ENCODE peak calls at places on chromosomes 6 and 20, in ten cellular contexts. F is tibial artery, Z is SJSA1, G is NT2/D1, Q is brain microvascular endothelial cell, N is BJ, D is esophagus squamous epithelium, A is body of pancreas, C is pancreas, T is mucosa of descending colon. V is an unnamed sample.
A peak's percentile ranks its signal among the peaks of the same experiment; 100 is the strongest.

GRCh38 chr6:4936681-4937041 is 67.2 kb downstream of the RPP40 start:
- DNase-seq in T (peak; percentile 33), D (no peak), F (no peak), N (no peak), Z (no peak), G (no peak), A (peak; percentile 38), Q (peak; percentile 39), C (no peak), V (no peak)

GRCh38 chr6:13624871-13625288 is 9.7 kb downstream of the NOL7 start:
- DNase-seq in Z (no peak), Q (peak; percentile 27), F (no peak), G (peak; percentile 44), T (peak; percentile 29), N (no peak), C (no peak), D (no peak), A (peak; percentile 9), V (no peak)

GRCh38 chr6:143286280-143286795 is 164.2 kb downstream of the ADAT2 start:
- DNase-seq in D (no peak), G (no peak), A (no peak), T (no peak), C (no peak), Z (peak; percentile 58), Q (peak; percentile 4), F (no peak), N (no peak), V (no peak)

GRCh38 chr6:101110814-101111213 is 229.7 kb upstream of the ASCC3 start:
- DNase-seq in Q (no peak), A (no peak), T (no peak), Z (no peak), D (no peak), C (no peak), F (no peak), G (no peak), N (no peak), V (no peak)

GRCh38 chr20:37414133-37414532 is 68.2 kb downstream of the SRC start:
- DNase-seq in F (no peak), T (no peak), A (no peak), Z (no peak), D (no peak), N (no peak), C (no peak), G (no peak), Q (no peak), V (no peak)

GRCh38 chr20:19995220-19995863 is 21.8 kb upstream of the NAA20 start:
- DNase-seq in C (no peak), A (peak; percentile 62), Q (no peak), T (peak; percentile 52), G (no peak), F (no peak), Z (peak; percentile 60), N (no peak), D (no peak), V (no peak)

GRCh38 chr6:69729870-69730449 is 66.8 kb downstream of the LMBRD1 start:
- DNase-seq in A (no peak), C (no peak), N (no peak), G (no peak), Q (no peak), D (no peak), Z (no peak), F (no peak), T (no peak), V (no peak)

GRCh38 chr20:32536861-32537656 is 48.1 kb downstream of the NOL4L start:
- DNase-seq in G (no peak), D (no peak), T (peak; percentile 86), Z (no peak), A (peak; percentile 88), F (no peak), Q (no peak), N (no peak), C (peak; percentile 81), V (peak; percentile 81)

GRCh38 chr20:38673731-38674177 is 50.5 kb upstream of the SLC32A1 start:
- DNase-seq in C (no peak), Q (no peak), N (no peak), F (no peak), G (peak; percentile 33), T (no peak), A (no peak), Z (no peak), D (no peak), V (no peak)

GRCh38 chr20:61846074-61846473 is 219.6 kb downstream of the TAF4 start:
- DNase-seq in F (no peak), G (no peak), Z (no peak), A (no peak), D (no peak), C (no peak), T (no peak), Q (no peak), N (no peak), V (no peak)

GRCh38 chr6:27224729-27225128 is 22.8 kb upstream of the PRSS16 start:
- DNase-seq in G (no peak), D (no peak), T (no peak), A (no peak), Z (no peak), Q (no peak), F (no peak), C (no peak), N (no peak), V (no peak)

GRCh38 chr20:1456300-1456699 is 10.3 kb downstream of the NSFL1C start:
- DNase-seq in T (no peak), D (no peak), Q (peak; percentile 52), Z (no peak), C (no peak), A (no peak), N (no peak), F (no peak), G (no peak), V (no peak)

GRCh38 chr20:62924567-62925419 is 1.5 kb downstream of the DIDO1 start:
- DNase-seq in D (no peak), A (peak; percentile 44), F (no peak), G (no peak), N (no peak), Z (peak; percentile 56), T (peak; percentile 47), Q (peak; percentile 28), C (peak; percentile 49), V (no peak)

GRCh38 chr6:131143319-131143718 is 8.1 kb downstream of the AKAP7 start:
- DNase-seq in G (no peak), C (no peak), A (no peak), D (no peak), F (no peak), Z (no peak), N (no peak), Q (no peak), T (no peak), V (no peak)

GRCh38 chr6:73688351-73688750 is 7.7 kb upstream of the CD109 start:
- DNase-seq in C (no peak), D (no peak), Q (no peak), T (no peak), G (no peak), A (no peak), N (no peak), F (no peak), Z (no peak), V (no peak)

GRCh38 chr6:18118330-18118729 is 4.1 kb downstream of the NHLRC1 start:
- DNase-seq in Z (no peak), D (no peak), T (no peak), F (no peak), C (no peak), Q (no peak), G (no peak), N (no peak), A (peak; percentile 35), V (no peak)

GRCh38 chr6:36334832-36335459 is 1.7 kb downstream of the BNIP5 start:
- DNase-seq in Z (no peak), D (no peak), A (peak; percentile 65), T (peak; percentile 73), Q (no peak), C (peak; percentile 47), N (no peak), F (peak; percentile 4), G (no peak), V (no peak)
- H3K4me3 ChIP-seq in Z (no peak overlapping the region), D (no peak overlapping the region), A (no peak overlapping the region), T (no peak overlapping the region), Q (no peak overlapping the region), C (peak overlapping the region; percentile 33), N (no peak overlapping the region), F (no peak overlapping the region), G (no peak overlapping the region), V (no peak overlapping the region)

DNA sequence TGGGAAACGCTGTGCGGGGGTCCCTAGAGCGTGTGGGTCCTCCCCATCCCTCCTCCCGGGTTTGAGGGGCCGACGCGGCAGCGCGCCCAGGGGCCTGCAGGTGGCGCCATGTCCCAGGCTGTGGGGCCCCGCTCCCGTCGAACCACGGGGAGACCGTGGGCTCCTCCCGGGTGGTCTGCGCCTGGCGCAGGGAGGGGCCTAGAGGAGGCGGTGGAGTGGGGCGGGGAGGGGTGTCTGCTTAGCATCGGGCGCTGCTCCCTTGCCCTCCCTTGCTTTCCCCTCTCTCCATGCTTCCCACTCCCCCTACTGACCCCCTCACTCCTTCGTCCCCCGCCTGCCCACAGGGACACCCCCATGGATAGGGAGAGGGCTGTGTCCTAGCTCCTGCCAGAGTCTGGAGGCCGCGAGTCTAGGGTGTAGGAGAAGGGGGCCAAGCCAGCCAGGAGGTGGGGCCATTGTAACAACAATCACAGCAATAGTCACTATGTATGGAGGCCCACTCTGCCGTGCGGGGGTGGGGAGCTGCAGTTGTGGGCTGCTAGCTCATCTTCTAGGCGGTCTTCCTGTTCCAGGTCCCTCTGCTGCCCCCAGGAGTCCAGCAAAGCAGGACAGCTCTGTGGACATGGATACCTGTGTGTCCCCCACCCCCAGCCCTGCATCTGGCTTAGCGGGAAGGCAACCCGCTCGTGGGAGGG is 51.7 kb downstream of the CHMP4B start:
- DNase-seq in N (no peak), A (peak; percentile 52), F (peak; percentile 31), Q (peak; percentile 65), D (no peak), T (peak; percentile 62), C (peak; percentile 41), G (peak; percentile 48), Z (peak; percentile 61), V (peak; percentile 77)
- H3K4me3 ChIP-seq in N (no peak overlapping the region), A (no peak overlapping the region), F (no peak overlapping the region), Q (peak overlapping the region; percentile 34), D (peak overlapping the region; percentile 38), T (no peak overlapping the region), C (no peak overlapping the region), G (no peak overlapping the region), Z (peak overlapping the region; percentile 11), V (peak overlapping the region; percentile 19)

GRCh38 chr6:150038202-150038830 is 13.0 kb upstream of the RAET1L start:
- DNase-seq in T (no peak), A (no peak), Q (no peak), N (no peak), G (no peak), Z (no peak), C (no peak), F (no peak), D (no peak), V (no peak)
- H3K4me3 ChIP-seq in T (no peak overlapping the region), A (no peak overlapping the region), Q (no peak overlapping the region), N (no peak overlapping the region), G (peak overlapping the region; percentile 50), Z (no peak overlapping the region), C (peak overlapping the region; percentile 28), F (peak overlapping the region; percentile 22), D (peak overlapping the region; percentile 56), V (no peak overlapping the region)

DNA sequence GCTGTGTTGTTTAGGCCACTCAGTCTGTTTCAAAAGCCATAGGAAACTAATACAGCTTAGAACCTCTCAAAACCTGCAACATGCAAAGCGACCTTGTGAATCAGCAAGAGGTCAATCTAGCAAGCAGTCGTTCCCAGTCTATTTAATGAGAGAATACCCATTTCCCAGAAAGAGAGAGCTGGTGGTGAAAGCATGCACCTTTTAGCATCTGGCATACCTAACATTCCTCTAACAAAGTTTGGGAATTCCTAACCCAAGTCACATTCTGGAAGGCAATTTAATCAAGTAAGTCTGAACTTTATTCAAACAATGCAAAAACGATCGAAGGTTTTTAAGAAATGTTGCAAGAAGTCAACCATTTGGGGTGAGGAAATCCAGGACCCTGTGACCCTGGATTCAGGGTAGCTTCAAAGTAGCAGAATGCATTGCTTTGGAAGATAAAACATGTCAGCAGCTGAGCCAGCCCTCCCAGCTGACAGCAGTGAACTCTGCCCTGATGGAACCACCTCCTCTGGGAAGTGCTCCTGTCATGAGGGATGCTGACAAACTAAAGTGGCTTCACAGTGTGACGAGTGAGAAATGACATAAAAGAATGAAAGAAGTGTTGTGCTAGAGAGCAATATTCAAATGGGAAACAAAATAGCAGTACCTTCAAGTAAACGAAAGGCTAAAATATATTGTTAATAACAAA is 104.8 kb downstream of the GMDS start:
- DNase-seq in A (no peak), Q (no peak), D (no peak), N (no peak), T (no peak), Z (no peak), G (no peak), F (no peak), C (no peak), V (no peak)
- H3K4me3 ChIP-seq in A (no peak overlapping the region), Q (no peak overlapping the region), D (no peak overlapping the region), N (no peak overlapping the region), T (no peak overlapping the region), Z (no peak overlapping the region), G (no peak overlapping the region), F (no peak overlapping the region), C (no peak overlapping the region), V (no peak overlapping the region)